ENCODE peak calls at places on chromosomes 16 and 17, in four cellular contexts. One of them, this sample, is unnamed.
A peak's percentile ranks its signal among the peaks of the same experiment; 100 is the strongest.

GRCh38 chr17:13671341-13671740 is 69.6 kb upstream of the HS3ST3A1 start:
- DNase-seq in OCI-LY7: no peak
- DNase-seq in neural progenitor cell: peak; percentile 41
- DNase-seq in K562: no peak
- DNase-seq in this sample: no peak

GRCh38 chr16:90020838-90021382 is 1.7 kb upstream of the DBNDD1 start:
- DNase-seq in OCI-LY7: peak; percentile 16
- DNase-seq in neural progenitor cell: no peak
- DNase-seq in K562: no peak
- DNase-seq in this sample: peak; percentile 53

GRCh38 chr16:70684146-70685060 is 1.4 kb downstream of the MTSS2 start:
- DNase-seq in OCI-LY7: no peak
- DNase-seq in neural progenitor cell: no peak
- DNase-seq in K562: no peak
- DNase-seq in this sample: no peak

GRCh38 chr16:71528257-71528656 is 2.0 kb downstream of the CHST4 start:
- DNase-seq in OCI-LY7: no peak
- DNase-seq in neural progenitor cell: no peak
- DNase-seq in K562: no peak
- DNase-seq in this sample: no peak

GRCh38 chr17:7833011-7833794 is 814 bp upstream of the KDM6B start:
- DNase-seq in OCI-LY7: no peak
- DNase-seq in neural progenitor cell: no peak
- DNase-seq in K562: no peak
- DNase-seq in this sample: no peak

GRCh38 chr16:54178491-54178976 is 108.1 kb downstream of the IRX3 start:
- DNase-seq in OCI-LY7: no peak
- DNase-seq in neural progenitor cell: peak; percentile 29
- DNase-seq in K562: no peak
- DNase-seq in this sample: no peak

GRCh38 chr17:1384881-1385280 is 15.1 kb downstream of the YWHAE start:
- DNase-seq in OCI-LY7: no peak
- DNase-seq in neural progenitor cell: no peak
- DNase-seq in K562: no peak
- DNase-seq in this sample: no peak

GRCh38 chr17:29557085-29557697 is 9.6 kb downstream of the ABHD15 start:
- DNase-seq in OCI-LY7: no peak
- DNase-seq in neural progenitor cell: no peak
- DNase-seq in K562: no peak
- DNase-seq in this sample: no peak

GRCh38 chr16:12268602-12269001 is 292.1 kb downstream of the SNX29 start:
- DNase-seq in OCI-LY7: no peak
- DNase-seq in neural progenitor cell: no peak
- DNase-seq in K562: no peak
- DNase-seq in this sample: no peak

GRCh38 chr16:1771864-1772361 is 570 bp upstream of the NME3 start:
- DNase-seq in OCI-LY7: peak; percentile 55
- DNase-seq in neural progenitor cell: peak; percentile 35
- DNase-seq in K562: no peak
- DNase-seq in this sample: peak; percentile 32

GRCh38 chr17:76166168-76166567 is 25.1 kb upstream of the FOXJ1 start:
- DNase-seq in OCI-LY7: no peak
- DNase-seq in neural progenitor cell: no peak
- DNase-seq in K562: no peak
- DNase-seq in this sample: no peak

GRCh38 chr17:34312080-34312479 is 7.2 kb upstream of the CCL8 start:
- DNase-seq in OCI-LY7: no peak
- DNase-seq in neural progenitor cell: no peak
- DNase-seq in K562: no peak
- DNase-seq in this sample: no peak

GRCh38 chr17:78273813-78274212 is 42.4 kb downstream of the TMEM235 start:
- DNase-seq in OCI-LY7: no peak
- DNase-seq in neural progenitor cell: no peak
- DNase-seq in K562: no peak
- DNase-seq in this sample: no peak

GRCh38 chr16:87834668-87835473 is 34.4 kb downstream of the SLC7A5 start:
- DNase-seq in OCI-LY7: no peak
- DNase-seq in neural progenitor cell: no peak
- DNase-seq in K562: no peak
- DNase-seq in this sample: no peak

GRCh38 chr16:69844441-69844840 is 82.3 kb downstream of the WWP2 start:
- DNase-seq in OCI-LY7: no peak
- DNase-seq in neural progenitor cell: no peak
- DNase-seq in K562: no peak
- DNase-seq in this sample: no peak

GRCh38 chr16:84926462-84926861 is 84.9 kb downstream of the ZDHHC7 start:
- DNase-seq in OCI-LY7: no peak
- DNase-seq in neural progenitor cell: no peak
- DNase-seq in K562: no peak
- DNase-seq in this sample: no peak

GRCh38 chr17:38590988-38591758 is 14.6 kb downstream of the SRCIN1 start:
- DNase-seq in OCI-LY7: peak; percentile 76
- DNase-seq in neural progenitor cell: peak; percentile 24
- DNase-seq in K562: no peak
- DNase-seq in this sample: peak; percentile 84

GRCh38 chr17:3738562-3739295 is 15.0 kb downstream of the HASPIN start:
- DNase-seq in OCI-LY7: peak; percentile 49
- DNase-seq in neural progenitor cell: peak; percentile 50
- DNase-seq in K562: peak; percentile 39
- DNase-seq in this sample: no peak

GRCh38 chr17:73641779-73642580 is 2.3 kb downstream of the SDK2 start:
- DNase-seq in OCI-LY7: peak; percentile 33
- DNase-seq in neural progenitor cell: peak; percentile 24
- DNase-seq in K562: no peak
- DNase-seq in this sample: no peak

GRCh38 chr16:70711211-70711978 is 25.5 kb upstream of the MTSS2 start:
- DNase-seq in OCI-LY7: no peak
- DNase-seq in neural progenitor cell: no peak
- DNase-seq in K562: no peak
- DNase-seq in this sample: no peak

GRCh38 chr17:18117533-18117932 is 9.0 kb downstream of the MYO15A start:
- DNase-seq in OCI-LY7: no peak
- DNase-seq in neural progenitor cell: no peak
- DNase-seq in K562: no peak
- DNase-seq in this sample: no peak

GRCh38 chr17:80260791-80261158 is at the start of gene RNF213:
- DNase-seq in OCI-LY7: peak; percentile 88
- DNase-seq in neural progenitor cell: peak; percentile 79
- DNase-seq in K562: peak; percentile 95
- DNase-seq in this sample: peak; percentile 57

GRCh38 chr17:27975146-27976011 is 67.1 kb upstream of the NLK start:
- DNase-seq in OCI-LY7: no peak
- DNase-seq in neural progenitor cell: no peak
- DNase-seq in K562: no peak
- DNase-seq in this sample: no peak

GRCh38 chr17:27535975-27536374 is 79.7 kb downstream of the KSR1 start:
- DNase-seq in OCI-LY7: no peak
- DNase-seq in neural progenitor cell: no peak
- DNase-seq in K562: no peak
- DNase-seq in this sample: no peak

GRCh38 chr17:37019117-37019744 is 70.5 kb downstream of the AATF start:
- DNase-seq in OCI-LY7: no peak
- DNase-seq in neural progenitor cell: peak; percentile 6
- DNase-seq in K562: no peak
- DNase-seq in this sample: no peak

GRCh38 chr17:81652901-81653771 is 3.2 kb downstream of the PDE6G start:
- DNase-seq in OCI-LY7: peak; percentile 52
- DNase-seq in neural progenitor cell: no peak
- DNase-seq in K562: peak; percentile 45
- DNase-seq in this sample: no peak

GRCh38 chr16:24507959-24508358 is 31.4 kb upstream of the RBBP6 start:
- DNase-seq in OCI-LY7: no peak
- DNase-seq in neural progenitor cell: no peak
- DNase-seq in K562: no peak
- DNase-seq in this sample: no peak

GRCh38 chr17:82690786-82691489 is 7.6 kb downstream of the RAB40B start:
- DNase-seq in OCI-LY7: no peak
- DNase-seq in neural progenitor cell: peak; percentile 34
- DNase-seq in K562: no peak
- DNase-seq in this sample: no peak

GRCh38 chr17:81376946-81377733 is 18.1 kb upstream of the BAHCC1 start:
- DNase-seq in OCI-LY7: no peak
- DNase-seq in neural progenitor cell: no peak
- DNase-seq in K562: no peak
- DNase-seq in this sample: no peak

GRCh38 chr17:8700546-8700945 is 44.1 kb downstream of the CCDC42 start:
- DNase-seq in OCI-LY7: no peak
- DNase-seq in neural progenitor cell: no peak
- DNase-seq in K562: no peak
- DNase-seq in this sample: no peak

GRCh38 chr16:72932050-72932449 is 115.9 kb downstream of the ZFHX3 start:
- DNase-seq in OCI-LY7: no peak
- DNase-seq in neural progenitor cell: no peak
- DNase-seq in K562: no peak
- DNase-seq in this sample: no peak

GRCh38 chr16:682493-683395 is 1.4 kb downstream of the JMJD8 start:
- DNase-seq in OCI-LY7: no peak
- DNase-seq in neural progenitor cell: no peak
- DNase-seq in K562: no peak
- DNase-seq in this sample: no peak

GRCh38 chr17:49365667-49366066 is 3.6 kb upstream of the ZNF652 start:
- DNase-seq in OCI-LY7: peak; percentile 58
- DNase-seq in neural progenitor cell: peak; percentile 61
- DNase-seq in K562: no peak
- DNase-seq in this sample: no peak

GRCh38 chr16:57809843-57810196 is 7.5 kb upstream of the KIFC3 start:
- DNase-seq in OCI-LY7: no peak
- DNase-seq in neural progenitor cell: no peak
- DNase-seq in K562: no peak
- DNase-seq in this sample: peak; percentile 62

GRCh38 chr17:10041287-10041612 is 136.2 kb upstream of the RCVRN start:
- DNase-seq in OCI-LY7: no peak
- DNase-seq in neural progenitor cell: no peak
- DNase-seq in K562: no peak
- DNase-seq in this sample: no peak

GRCh38 chr17:50283246-50283645 is 9.0 kb downstream of the TMEM92 start:
- DNase-seq in OCI-LY7: no peak
- DNase-seq in neural progenitor cell: no peak
- DNase-seq in K562: no peak
- DNase-seq in this sample: no peak

GRCh38 chr16:89094252-89094901 is 725 bp downstream of the ACSF3 start:
- DNase-seq in OCI-LY7: peak; percentile 39
- DNase-seq in neural progenitor cell: peak; percentile 46
- DNase-seq in K562: no peak
- DNase-seq in this sample: peak; percentile 48

GRCh38 chr16:57893559-57894389 is 77.2 kb downstream of the CNGB1 start:
- DNase-seq in OCI-LY7: no peak
- DNase-seq in neural progenitor cell: no peak
- DNase-seq in K562: no peak
- DNase-seq in this sample: peak; percentile 99

GRCh38 chr16:2874032-2874431 is 9.0 kb upstream of the FLYWCH2 start:
- DNase-seq in OCI-LY7: no peak
- DNase-seq in neural progenitor cell: no peak
- DNase-seq in K562: no peak
- DNase-seq in this sample: no peak
- H2AFZ ChIP-seq in OCI-LY7: no peak overlapping the region
- H2AFZ ChIP-seq in neural progenitor cell: no peak overlapping the region
- H2AFZ ChIP-seq in K562: peak overlapping the region; percentile 54
- H2AFZ ChIP-seq in this sample: no peak overlapping the region

GRCh38 chr16:4591706-4592470 is 22.8 kb downstream of the UBALD1 start:
- DNase-seq in OCI-LY7: no peak
- DNase-seq in neural progenitor cell: no peak
- DNase-seq in K562: no peak
- DNase-seq in this sample: no peak
- H3K9me3 ChIP-seq in OCI-LY7: peaks cover 5% of the 10 kb centered on the region
- H3K9me3 ChIP-seq in neural progenitor cell: no peaks in the 10 kb centered on the region
- H3K9me3 ChIP-seq in K562: peaks cover 7% of the 10 kb centered on the region
- H3K9me3 ChIP-seq in this sample: peaks cover 9% of the 10 kb centered on the region

DNA sequence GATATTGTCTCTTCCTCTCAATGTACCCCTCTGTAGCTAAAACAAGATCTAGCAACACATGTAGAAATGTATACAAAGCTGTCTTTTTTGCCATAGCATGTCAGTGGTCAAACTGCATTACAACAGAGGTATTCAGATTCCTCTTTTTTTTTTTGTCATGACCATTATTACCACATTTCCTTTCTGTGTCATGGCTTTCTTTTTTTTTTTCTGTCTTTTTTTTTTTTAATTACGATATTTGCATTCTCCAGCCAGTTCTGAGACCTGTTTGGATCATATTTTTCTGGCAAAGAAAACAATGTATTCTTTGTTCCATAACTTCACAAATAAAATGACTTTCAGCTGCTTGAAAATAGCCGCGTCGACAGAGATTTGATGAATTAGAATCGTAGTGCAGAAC is 27.4 kb upstream of the CAPNS2 start:
- DNase-seq in OCI-LY7: no peak
- DNase-seq in neural progenitor cell: no peak
- DNase-seq in K562: no peak
- DNase-seq in this sample: no peak
- H2AFZ ChIP-seq in OCI-LY7: no peak overlapping the region
- H2AFZ ChIP-seq in neural progenitor cell: no peak overlapping the region
- H2AFZ ChIP-seq in K562: no peak overlapping the region
- H2AFZ ChIP-seq in this sample: no peak overlapping the region

GRCh38 chr17:51957746-51958145 is 200.8 kb downstream of the CA10 start:
- DNase-seq in OCI-LY7: no peak
- DNase-seq in neural progenitor cell: no peak
- DNase-seq in K562: no peak
- DNase-seq in this sample: no peak

GRCh38 chr17:51961689-51962088 is 196.8 kb downstream of the CA10 start:
- DNase-seq in OCI-LY7: no peak
- DNase-seq in neural progenitor cell: no peak
- DNase-seq in K562: no peak
- DNase-seq in this sample: no peak
- H3K9me3 ChIP-seq in OCI-LY7: peaks cover 7% of the 10 kb centered on the region
- H3K9me3 ChIP-seq in neural progenitor cell: no peaks in the 10 kb centered on the region
- H3K9me3 ChIP-seq in K562: no peaks in the 10 kb centered on the region
- H3K9me3 ChIP-seq in this sample: no peaks in the 10 kb centered on the region

GRCh38 chr16:10897134-10897533 is 20.1 kb downstream of the CIITA start:
- DNase-seq in OCI-LY7: no peak
- DNase-seq in neural progenitor cell: no peak
- DNase-seq in K562: no peak
- DNase-seq in this sample: no peak

GRCh38 chr16:10906482-10906881 is 29.5 kb downstream of the CIITA start:
- DNase-seq in OCI-LY7: no peak
- DNase-seq in neural progenitor cell: no peak
- DNase-seq in K562: no peak
- DNase-seq in this sample: no peak

GRCh38 chr16:10907757-10908045 is 30.7 kb downstream of the CIITA start:
- DNase-seq in OCI-LY7: no peak
- DNase-seq in neural progenitor cell: no peak
- DNase-seq in K562: no peak
- DNase-seq in this sample: no peak

GRCh38 chr16:10906914-10907756 is 30.1 kb downstream of the CIITA start:
- DNase-seq in OCI-LY7: no peak
- DNase-seq in neural progenitor cell: no peak
- DNase-seq in K562: no peak
- DNase-seq in this sample: no peak

GRCh38 chr16:10902999-10903398 is 26.0 kb downstream of the CIITA start:
- DNase-seq in OCI-LY7: no peak
- DNase-seq in neural progenitor cell: no peak
- DNase-seq in K562: no peak
- DNase-seq in this sample: no peak
- H2AFZ ChIP-seq in OCI-LY7: no peak overlapping the region
- H2AFZ ChIP-seq in neural progenitor cell: no peak overlapping the region
- H2AFZ ChIP-seq in K562: no peak overlapping the region
- H2AFZ ChIP-seq in this sample: no peak overlapping the region

This sample was measured in PC-9.